ENCODE peak calls at places on chromosome 1, in seven cellular contexts. U is MV-4-11, P is adrenal gland, N is tibial nerve, H is anterior cingulate cortex, E is T-helper 22 cell, W is GM20000. F is an unnamed sample.

GRCh38 chr1:59156031-59156430 is 140.9 kb upstream of the FGGY start:
- DNase-seq in P (no peak), U (no peak), E (no peak), W (no peak), H (no peak), N (no peak), F (peak)

GRCh38 chr1:55781944-55782482 is 566.8 kb upstream of the USP24 start:
- DNase-seq in H (no peak), U (no peak), E (no peak), P (no peak), N (no peak), W (no peak), F (peak)

GRCh38 chr1:67889940-67890567 is 56.8 kb upstream of the GNG12 start:
- DNase-seq in W (no peak), U (peak), E (no peak), P (no peak), N (no peak), H (no peak), F (no peak)

GRCh38 chr1:10701145-10701544 is 95.3 kb downstream of the CASZ1 start:
- DNase-seq in N (no peak), W (no peak), U (no peak), E (no peak), H (no peak), P (no peak), F (no peak)

GRCh38 chr1:163820190-163820589 is 498.4 kb downstream of the NUF2 start:
- DNase-seq in W (no peak), U (no peak), P (no peak), H (no peak), E (no peak), N (no peak), F (no peak)

GRCh38 chr1:192810253-192810880 is 1.5 kb downstream of the RGS2 start:
- DNase-seq in W (peak), E (no peak), P (peak), U (peak), H (no peak), N (no peak), F (peak)

GRCh38 chr1:24586119-24586518 is 30.2 kb downstream of the NCMAP start:
- DNase-seq in H (no peak), U (no peak), E (no peak), N (no peak), P (no peak), W (no peak), F (no peak)

GRCh38 chr1:109365642-109366204 is 32.0 kb downstream of the SORT1 start:
- DNase-seq in U (no peak), E (no peak), P (no peak), N (no peak), H (no peak), W (no peak), F (no peak)

GRCh38 chr1:33242652-33243051 is 13.6 kb upstream of the ZNF362 start:
- DNase-seq in N (no peak), E (no peak), U (peak), W (no peak), H (no peak), P (no peak), F (no peak)

GRCh38 chr1:100299521-100300222 is 33.7 kb downstream of the RTCA start:
- DNase-seq in P (no peak), U (no peak), W (no peak), N (no peak), E (no peak), H (no peak), F (no peak)

GRCh38 chr1:13863701-13864100 is 163.7 kb downstream of the PRDM2 start:
- DNase-seq in U (no peak), P (no peak), W (no peak), N (no peak), H (no peak), E (no peak), F (no peak)

GRCh38 chr1:215530401-215530984 is 36.6 kb upstream of the KCTD3 start:
- DNase-seq in P (no peak), H (no peak), U (peak), E (no peak), N (no peak), W (no peak), F (no peak)

GRCh38 chr1:61204528-61204927 is 122.2 kb downstream of the NFIA start:
- DNase-seq in E (no peak), P (no peak), N (no peak), U (no peak), H (no peak), W (no peak), F (no peak)

GRCh38 chr1:230029244-230029643 is 37.8 kb upstream of the GALNT2 start:
- DNase-seq in W (no peak), H (no peak), N (no peak), P (no peak), E (no peak), U (no peak), F (no peak)

GRCh38 chr1:182676321-182676720 is 8.1 kb downstream of the RGS8 start:
- DNase-seq in P (no peak), H (no peak), W (no peak), U (no peak), E (no peak), N (no peak), F (no peak)

GRCh38 chr1:116854294-116854693 is 55.4 kb upstream of the PTGFRN start:
- DNase-seq in N (no peak), P (no peak), W (no peak), E (no peak), U (no peak), H (no peak), F (no peak)

GRCh38 chr1:235639586-235640205 is 9.9 kb downstream of the GNG4 start:
- DNase-seq in W (no peak), U (no peak), P (no peak), N (no peak), E (no peak), H (no peak), F (no peak)

GRCh38 chr1:89221341-89221740 is 22.6 kb upstream of the GBP4 start:
- DNase-seq in N (no peak), W (no peak), P (no peak), E (no peak), H (no peak), U (no peak), F (no peak)